ENCODE peak calls at places on chromosomes 3 and 15, in four cellular contexts. N is A673, A is left lung, S is IMR-90. C is an unnamed sample.

GRCh38 chr15:67108122-67108871 is 42.9 kb downstream of the SMAD3 start:
- DNase-seq in N (no peak), A (no peak), S (no peak), C (no peak)

GRCh38 chr3:120894285-120894684 is 13.7 kb upstream of the STXBP5L start:
- DNase-seq in N (no peak), A (no peak), S (no peak), C (no peak)

GRCh38 chr15:75943713-75944215 is 40.1 kb downstream of the FBXO22 start:
- DNase-seq in N (no peak), A (no peak), S (peak; percentile 42), C (no peak)

GRCh38 chr15:92449476-92449875 is 55.8 kb downstream of the ST8SIA2 start:
- DNase-seq in N (no peak), A (no peak), S (peak; percentile 15), C (no peak)

GRCh38 chr15:51907136-51907862 is 64.3 kb downstream of the LEO1 start:
- DNase-seq in N (no peak), A (no peak), S (peak; percentile 42), C (no peak)

GRCh38 chr3:30006111-30006510 is 600.3 kb upstream of the TGFBR2 start:
- DNase-seq in N (no peak), A (no peak), S (peak; percentile 72), C (no peak)

GRCh38 chr3:114217266-114217665 is 20.1 kb downstream of the ZNF80 start:
- DNase-seq in N (no peak), A (no peak), S (no peak), C (no peak)

GRCh38 chr3:157438371-157438735 is 1.7 kb downstream of the PTX3 start:
- DNase-seq in N (no peak), A (peak; percentile 48), S (no peak), C (no peak)

GRCh38 chr15:22939051-22939450 is 41.1 kb downstream of the CYFIP1 start:
- DNase-seq in N (no peak), A (no peak), S (no peak), C (no peak)

DNA sequence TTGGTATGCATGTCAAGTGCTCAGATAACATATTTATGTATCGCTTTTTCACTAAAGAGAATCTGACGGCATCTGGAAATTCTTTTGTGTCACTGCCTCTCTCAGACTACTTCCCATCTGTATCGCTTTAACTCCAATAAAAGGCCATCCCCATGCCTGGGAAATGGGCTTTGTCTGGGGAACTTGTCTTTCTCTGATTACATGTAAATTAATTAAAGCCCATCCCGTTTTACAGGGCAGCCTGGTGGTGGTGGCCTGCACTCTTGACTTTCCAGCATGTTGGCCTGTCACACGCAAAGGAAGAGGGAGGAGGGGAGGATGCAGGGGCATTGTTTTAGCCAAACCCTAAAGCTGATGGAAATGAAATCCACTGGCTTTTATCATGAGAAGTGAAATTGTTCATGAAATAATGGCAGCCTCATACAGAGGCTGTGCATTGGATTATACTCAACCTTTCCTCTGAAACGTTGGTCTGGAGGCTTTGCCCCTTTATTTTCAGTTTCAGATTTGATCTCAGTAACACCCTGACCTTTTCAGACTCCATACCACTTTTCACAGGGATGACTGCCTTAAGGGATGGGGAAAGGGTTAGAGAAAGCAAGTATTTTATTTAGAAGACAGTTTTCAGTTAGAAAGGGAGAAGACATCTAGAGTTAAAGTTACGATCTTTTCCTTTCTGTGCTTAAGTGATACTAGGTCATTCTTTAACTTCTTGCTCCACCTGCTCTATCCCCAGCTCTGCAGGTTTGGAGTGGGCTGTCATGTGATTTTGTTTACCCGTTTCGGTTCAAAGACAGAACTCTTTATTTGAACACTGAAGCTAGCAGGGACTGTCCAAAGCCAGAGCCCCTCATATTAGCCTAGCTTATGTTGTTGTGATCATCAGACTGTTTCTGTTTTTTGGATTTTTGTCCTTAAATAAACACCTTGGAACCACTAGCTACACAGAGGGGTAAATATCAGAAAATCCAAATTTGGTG is 94.6 kb upstream of the CTDSPL start:
- DNase-seq in N (no peak), A (no peak), S (no peak), C (no peak)
- H3K27ac ChIP-seq in N (no peak overlapping the region), A (peak overlapping the region; percentile 63), S (no peak overlapping the region), C (no peak overlapping the region)

GRCh38 chr3:101998256-101998926 is 149.1 kb downstream of the NFKBIZ start:
- DNase-seq in N (no peak), A (no peak), S (no peak), C (no peak)
- TF ChIP-seq CTCF in N (no peak), A (no peak), S (no peak), C (no peak)

GRCh38 chr15:42036991-42037390 is 16.1 kb upstream of the PLA2G4E start:
- DNase-seq in N (no peak), A (no peak), S (no peak), C (no peak)

GRCh38 chr15:42034628-42035177 is 13.9 kb upstream of the PLA2G4E start:
- DNase-seq in N (no peak), A (no peak), S (no peak), C (no peak)

GRCh38 chr15:42036112-42036905 is 15.5 kb upstream of the PLA2G4E start:
- DNase-seq in N (no peak), A (no peak), S (no peak), C (no peak)

GRCh38 chr15:42033214-42033873 is 12.5 kb upstream of the PLA2G4E start:
- DNase-seq in N (no peak), A (no peak), S (no peak), C (no peak)

DNA sequence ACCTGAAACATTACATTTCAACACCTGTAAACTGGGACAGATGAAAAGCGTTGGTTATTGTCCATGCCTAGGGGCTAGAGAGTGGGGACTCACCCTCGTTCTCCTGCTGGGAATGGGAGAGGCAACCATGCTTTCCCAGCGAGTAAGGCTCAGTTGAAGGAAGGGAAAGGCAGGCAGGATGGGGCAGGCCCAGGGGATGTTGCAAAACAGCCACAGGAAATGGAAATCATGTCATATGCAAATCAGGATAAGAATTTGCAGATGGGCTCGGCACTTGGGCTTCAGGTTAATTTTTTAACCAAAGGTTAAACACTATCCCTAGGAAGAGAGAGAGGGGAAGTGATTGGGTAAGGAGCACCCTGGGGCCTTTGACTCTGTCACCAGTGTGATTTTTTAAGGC is 14.5 kb upstream of the PLA2G4E start:
- DNase-seq in N (peak; percentile 72), A (no peak), S (peak; percentile 11), C (no peak)
- H3K27ac ChIP-seq in N (peak overlapping the region; percentile 61), A (no peak overlapping the region), S (no peak overlapping the region), C (no peak overlapping the region)

GRCh38 chr3:115788921-115789470 is 165.7 kb downstream of the GAP43 start:
- DNase-seq in N (no peak), A (no peak), S (peak; percentile 92), C (no peak)

GRCh38 chr3:115783938-115784738 is 160.8 kb downstream of the GAP43 start:
- DNase-seq in N (peak; percentile 96), A (peak; percentile 95), S (peak; percentile 93), C (peak; percentile 89)

GRCh38 chr3:115785782-115786181 is 162.5 kb downstream of the GAP43 start:
- DNase-seq in N (no peak), A (no peak), S (no peak), C (no peak)

GRCh38 chr3:115787818-115788217 is 164.5 kb downstream of the GAP43 start:
- DNase-seq in N (no peak), A (no peak), S (no peak), C (no peak)

GRCh38 chr3:115784739-115785571 is 161.6 kb downstream of the GAP43 start:
- DNase-seq in N (no peak), A (no peak), S (peak; percentile 96), C (no peak)
- TF ChIP-seq CTCF in N (peak; percentile 29), A (no peak), S (no peak), C (peak; percentile 34)

DNA sequence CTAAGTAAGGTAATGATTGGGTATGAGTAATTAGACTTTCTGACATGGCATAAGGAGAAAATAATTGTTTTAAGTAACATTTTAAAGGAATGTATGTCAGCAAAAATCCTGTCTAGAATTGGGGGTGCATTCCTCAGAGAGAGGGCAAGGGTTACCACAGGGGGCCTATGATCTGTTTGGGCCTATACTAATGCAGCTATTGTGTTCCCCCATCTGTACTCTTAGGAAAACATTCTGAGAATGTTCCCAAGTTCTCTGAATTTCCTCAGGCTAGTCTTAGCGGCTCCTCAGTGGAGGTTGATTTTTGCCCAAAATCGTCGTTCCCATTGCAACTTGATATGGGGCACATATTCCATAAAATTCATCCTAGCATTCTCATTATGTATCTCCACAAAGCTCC is 1216.4 kb upstream of the GBE1 start:
- DNase-seq in N (no peak), A (no peak), S (no peak), C (no peak)
- H3K27ac ChIP-seq in N (no peak overlapping the region), A (no peak overlapping the region), S (no peak overlapping the region), C (no peak overlapping the region)

DNA sequence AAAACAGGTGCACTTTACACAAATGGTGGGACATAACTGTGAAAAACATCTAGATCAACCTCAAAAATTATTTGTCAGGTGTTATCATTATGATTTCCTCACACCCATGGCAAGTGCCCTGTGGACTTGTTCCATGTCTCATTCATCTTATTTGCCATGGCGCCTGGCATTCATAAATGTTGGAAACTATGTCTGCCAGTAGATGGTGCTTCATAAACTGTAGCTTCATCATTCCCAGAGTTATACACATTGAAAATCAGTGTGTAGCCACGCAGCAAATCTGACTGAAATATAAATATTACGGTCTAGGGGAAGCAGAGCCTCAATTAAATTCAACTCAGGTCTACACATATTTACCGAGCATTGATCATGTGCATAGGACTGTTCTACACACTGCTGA is 90.7 kb downstream of the IMPG2 start:
- DNase-seq in N (peak; percentile 32), A (no peak), S (no peak), C (no peak)
- TF ChIP-seq CTCF in N (peak; percentile 52), A (no peak), S (no peak), C (no peak)

DNA sequence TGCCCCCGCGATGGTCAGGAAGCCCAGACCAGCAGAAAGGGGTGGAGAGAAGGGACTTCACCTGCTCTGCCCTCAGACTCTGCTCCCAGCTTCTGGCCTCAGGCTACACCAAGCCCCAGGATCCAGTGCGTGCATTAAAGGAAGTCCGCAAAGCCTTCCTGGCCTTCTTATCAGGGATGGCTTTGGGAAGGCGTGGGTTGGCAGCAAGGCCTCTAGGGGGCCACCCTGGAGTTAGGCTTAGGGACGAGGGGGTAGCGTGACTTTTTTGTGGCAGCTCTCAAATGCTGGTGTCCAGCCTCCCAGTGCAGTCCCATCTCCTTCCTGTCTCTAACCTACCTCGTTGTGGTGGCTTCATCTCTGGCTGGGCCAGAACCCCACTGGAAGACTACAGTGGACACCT is 18.9 kb upstream of the RPL29 start:
- DNase-seq in N (peak; percentile 47), A (no peak), S (no peak), C (no peak)
- H3K27ac ChIP-seq in N (no peak overlapping the region), A (no peak overlapping the region), S (no peak overlapping the region), C (no peak overlapping the region)

DNA sequence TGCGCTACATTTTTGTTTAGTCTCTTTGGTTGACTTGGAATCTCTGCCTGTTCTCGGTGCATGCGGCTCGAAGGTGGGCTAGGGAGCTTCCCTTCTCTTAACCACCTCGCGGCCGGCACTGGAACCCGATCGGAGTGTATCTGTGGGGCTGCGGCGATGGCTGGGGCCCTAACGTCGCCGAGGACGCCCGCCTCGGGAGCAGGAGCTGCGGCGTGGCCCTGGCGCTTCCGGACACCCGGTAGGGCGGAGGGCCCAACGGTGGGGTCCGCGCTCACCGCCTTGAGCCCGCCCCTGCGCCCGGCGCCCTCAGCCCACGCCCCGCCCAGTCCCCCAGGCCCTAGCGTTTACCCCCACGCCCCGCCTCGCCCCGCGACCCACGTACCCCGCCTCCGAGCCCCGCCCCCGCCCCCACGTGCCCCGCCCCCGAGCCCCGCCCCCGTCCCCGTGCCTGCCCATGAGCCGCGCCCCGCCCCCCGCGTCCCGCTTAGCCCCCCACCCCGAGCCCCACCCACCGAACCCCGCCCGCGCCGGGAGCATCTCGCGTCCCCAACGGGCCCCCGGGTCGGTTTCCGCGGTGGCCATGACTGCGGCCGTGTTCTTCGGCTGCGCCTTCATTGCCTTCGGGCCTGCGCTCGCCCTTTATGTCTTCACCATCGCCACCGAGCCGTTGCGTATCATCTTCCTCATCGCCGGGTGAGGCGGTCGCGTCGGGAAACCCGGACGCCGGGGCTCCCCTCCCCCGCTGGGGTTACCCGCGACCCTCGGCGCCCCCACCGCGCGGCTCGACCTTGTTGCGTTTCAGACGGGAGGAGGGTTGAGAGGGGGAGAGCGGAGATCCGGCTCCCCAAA is at the start of gene APH1B:
- DNase-seq in N (peak; percentile 83), A (peak; percentile 96), S (peak; percentile 48), C (peak; percentile 79)
- TF ChIP-seq CTCF in N (no peak), A (no peak), S (no peak), C (no peak)

GRCh38 chr3:107382626-107383025 is 5.4 kb downstream of the CCDC54 start:
- DNase-seq in N (no peak), A (no peak), S (no peak), C (no peak)
- H3K27ac ChIP-seq in N (no peak overlapping the region), A (no peak overlapping the region), S (no peak overlapping the region), C (no peak overlapping the region)